ENCODE peak calls at places on chromosome 22, in six cellular contexts. One of them, this sample, is unnamed.

GRCh38 chr22:49717322-49717919 is 110.3 kb downstream of the BRD1 start:
- DNase-seq in GM12865: no peak
- DNase-seq in upper lobe of right lung: no peak
- DNase-seq in BJ: no peak
- DNase-seq in BE2C: no peak
- DNase-seq in uterus: no peak
- DNase-seq in this sample: no peak

GRCh38 chr22:31635638-31636306 is 26.2 kb downstream of the PISD start:
- DNase-seq in GM12865: peak; percentile 1
- DNase-seq in upper lobe of right lung: peak; percentile 74
- DNase-seq in BJ: no peak
- DNase-seq in BE2C: no peak
- DNase-seq in uterus: no peak
- DNase-seq in this sample: no peak

GRCh38 chr22:32615874-32616564 is 141.4 kb downstream of the FBXO7 start:
- DNase-seq in GM12865: no peak
- DNase-seq in upper lobe of right lung: no peak
- DNase-seq in BJ: no peak
- DNase-seq in BE2C: no peak
- DNase-seq in uterus: no peak
- DNase-seq in this sample: no peak

GRCh38 chr22:49997221-49997599 is 15.4 kb downstream of the IL17REL start:
- DNase-seq in GM12865: no peak
- DNase-seq in upper lobe of right lung: peak; percentile 71
- DNase-seq in BJ: no peak
- DNase-seq in BE2C: peak; percentile 7
- DNase-seq in uterus: no peak
- DNase-seq in this sample: no peak

GRCh38 chr22:31650391-31650790 is 11.6 kb downstream of the PISD start:
- DNase-seq in GM12865: peak; percentile 61
- DNase-seq in upper lobe of right lung: no peak
- DNase-seq in BJ: peak; percentile 61
- DNase-seq in BE2C: no peak
- DNase-seq in uterus: no peak
- DNase-seq in this sample: no peak

GRCh38 chr22:42716649-42717127 is 4.0 kb downstream of the A4GALT start:
- DNase-seq in GM12865: peak; percentile 83
- DNase-seq in upper lobe of right lung: no peak
- DNase-seq in BJ: no peak
- DNase-seq in BE2C: no peak
- DNase-seq in uterus: no peak
- DNase-seq in this sample: no peak

GRCh38 chr22:32079110-32080089 is 36.3 kb downstream of the SLC5A1 start:
- DNase-seq in GM12865: no peak
- DNase-seq in upper lobe of right lung: no peak
- DNase-seq in BJ: peak; percentile 10
- DNase-seq in BE2C: no peak
- DNase-seq in uterus: no peak
- DNase-seq in this sample: no peak

GRCh38 chr22:26416670-26417270 is 12.3 kb upstream of the ASPHD2 start:
- DNase-seq in GM12865: no peak
- DNase-seq in upper lobe of right lung: no peak
- DNase-seq in BJ: peak; percentile 48
- DNase-seq in BE2C: no peak
- DNase-seq in uterus: no peak
- DNase-seq in this sample: no peak

GRCh38 chr22:37033605-37034430 is 14.3 kb downstream of the MPST start:
- DNase-seq in GM12865: no peak
- DNase-seq in upper lobe of right lung: no peak
- DNase-seq in BJ: no peak
- DNase-seq in BE2C: no peak
- DNase-seq in uterus: no peak
- DNase-seq in this sample: no peak

GRCh38 chr22:32579533-32580220 is 105.1 kb downstream of the FBXO7 start:
- DNase-seq in GM12865: no peak
- DNase-seq in upper lobe of right lung: no peak
- DNase-seq in BJ: no peak
- DNase-seq in BE2C: no peak
- DNase-seq in uterus: no peak
- DNase-seq in this sample: no peak

GRCh38 chr22:37259540-37260029 is 15.5 kb upstream of the RAC2 start:
- DNase-seq in GM12865: no peak
- DNase-seq in upper lobe of right lung: peak; percentile 52
- DNase-seq in BJ: no peak
- DNase-seq in BE2C: peak; percentile 38
- DNase-seq in uterus: no peak
- DNase-seq in this sample: peak; percentile 35

GRCh38 chr22:42644422-42645340 is 4.3 kb upstream of the ATP5MGL start:
- DNase-seq in GM12865: no peak
- DNase-seq in upper lobe of right lung: peak; percentile 76
- DNase-seq in BJ: no peak
- DNase-seq in BE2C: no peak
- DNase-seq in uterus: no peak
- DNase-seq in this sample: no peak

GRCh38 chr22:49404576-49405199 is 423.0 kb downstream of the BRD1 start:
- DNase-seq in GM12865: no peak
- DNase-seq in upper lobe of right lung: no peak
- DNase-seq in BJ: no peak
- DNase-seq in BE2C: no peak
- DNase-seq in uterus: no peak
- DNase-seq in this sample: no peak

GRCh38 chr22:50072714-50073538 is 12.3 kb downstream of the MLC1 start:
- DNase-seq in GM12865: no peak
- DNase-seq in upper lobe of right lung: peak; percentile 30
- DNase-seq in BJ: no peak
- DNase-seq in BE2C: no peak
- DNase-seq in uterus: no peak
- DNase-seq in this sample: no peak

GRCh38 chr22:34111210-34111824 is 191.0 kb upstream of the LARGE1 start:
- DNase-seq in GM12865: peak; percentile 57
- DNase-seq in upper lobe of right lung: no peak
- DNase-seq in BJ: no peak
- DNase-seq in BE2C: no peak
- DNase-seq in uterus: peak; percentile 18
- DNase-seq in this sample: peak; percentile 25
- TF ChIP-seq CTCF in GM12865: peak; percentile 87
- TF ChIP-seq CTCF in upper lobe of right lung: peak; percentile 80
- TF ChIP-seq CTCF in BJ: peak; percentile 46
- TF ChIP-seq CTCF in BE2C: peak; percentile 64
- TF ChIP-seq CTCF in uterus: peak; percentile 58
- TF ChIP-seq CTCF in this sample: peak; percentile 81

GRCh38 chr22:46061431-46062231 is 84.7 kb upstream of the WNT7B start:
- DNase-seq in GM12865: no peak
- DNase-seq in upper lobe of right lung: peak; percentile 62
- DNase-seq in BJ: no peak
- DNase-seq in BE2C: no peak
- DNase-seq in uterus: peak; percentile 14
- DNase-seq in this sample: no peak
- TF ChIP-seq CTCF in GM12865: no peak
- TF ChIP-seq CTCF in upper lobe of right lung: no peak
- TF ChIP-seq CTCF in BJ: no peak
- TF ChIP-seq CTCF in BE2C: no peak
- TF ChIP-seq CTCF in uterus: no peak
- TF ChIP-seq CTCF in this sample: no peak

GRCh38 chr22:45253039-45253641 is 12.4 kb upstream of the KIAA0930 start:
- DNase-seq in GM12865: no peak
- DNase-seq in upper lobe of right lung: no peak
- DNase-seq in BJ: no peak
- DNase-seq in BE2C: no peak
- DNase-seq in uterus: no peak
- DNase-seq in this sample: no peak

GRCh38 chr22:45254789-45255261 is 14.1 kb upstream of the KIAA0930 start:
- DNase-seq in GM12865: peak; percentile 79
- DNase-seq in upper lobe of right lung: no peak
- DNase-seq in BJ: no peak
- DNase-seq in BE2C: no peak
- DNase-seq in uterus: no peak
- DNase-seq in this sample: no peak

GRCh38 chr22:45248832-45249561 is 8.3 kb upstream of the KIAA0930 start:
- DNase-seq in GM12865: peak; percentile 87
- DNase-seq in upper lobe of right lung: no peak
- DNase-seq in BJ: no peak
- DNase-seq in BE2C: no peak
- DNase-seq in uterus: no peak
- DNase-seq in this sample: no peak

GRCh38 chr22:45254388-45254787 is 13.7 kb upstream of the KIAA0930 start:
- DNase-seq in GM12865: peak; percentile 55
- DNase-seq in upper lobe of right lung: no peak
- DNase-seq in BJ: no peak
- DNase-seq in BE2C: no peak
- DNase-seq in uterus: no peak
- DNase-seq in this sample: no peak

GRCh38 chr22:45251828-45252227 is 11.1 kb upstream of the KIAA0930 start:
- DNase-seq in GM12865: no peak
- DNase-seq in upper lobe of right lung: no peak
- DNase-seq in BJ: no peak
- DNase-seq in BE2C: no peak
- DNase-seq in uterus: no peak
- DNase-seq in this sample: no peak
- TF ChIP-seq CTCF in GM12865: no peak
- TF ChIP-seq CTCF in upper lobe of right lung: no peak
- TF ChIP-seq CTCF in BJ: no peak
- TF ChIP-seq CTCF in BE2C: no peak
- TF ChIP-seq CTCF in uterus: no peak
- TF ChIP-seq CTCF in this sample: no peak

GRCh38 chr22:44668886-44669724 is 32.9 kb upstream of the PRR5 start:
- DNase-seq in GM12865: no peak
- DNase-seq in upper lobe of right lung: no peak
- DNase-seq in BJ: no peak
- DNase-seq in BE2C: peak; percentile 42
- DNase-seq in uterus: no peak
- DNase-seq in this sample: no peak

GRCh38 chr22:44667276-44667675 is 34.7 kb upstream of the PRR5 start:
- DNase-seq in GM12865: no peak
- DNase-seq in upper lobe of right lung: no peak
- DNase-seq in BJ: no peak
- DNase-seq in BE2C: no peak
- DNase-seq in uterus: no peak
- DNase-seq in this sample: no peak

GRCh38 chr22:44669725-44670027 is 32.3 kb upstream of the PRR5 start:
- DNase-seq in GM12865: no peak
- DNase-seq in upper lobe of right lung: no peak
- DNase-seq in BJ: no peak
- DNase-seq in BE2C: no peak
- DNase-seq in uterus: no peak
- DNase-seq in this sample: no peak

GRCh38 chr22:44667829-44668189 is 34.2 kb upstream of the PRR5 start:
- DNase-seq in GM12865: no peak
- DNase-seq in upper lobe of right lung: no peak
- DNase-seq in BJ: no peak
- DNase-seq in BE2C: no peak
- DNase-seq in uterus: no peak
- DNase-seq in this sample: no peak

GRCh38 chr22:44668190-44668885 is 33.7 kb upstream of the PRR5 start:
- DNase-seq in GM12865: no peak
- DNase-seq in upper lobe of right lung: no peak
- DNase-seq in BJ: no peak
- DNase-seq in BE2C: peak; percentile 48
- DNase-seq in uterus: no peak
- DNase-seq in this sample: no peak
- TF ChIP-seq CTCF in GM12865: no peak
- TF ChIP-seq CTCF in upper lobe of right lung: no peak
- TF ChIP-seq CTCF in BJ: no peak
- TF ChIP-seq CTCF in BE2C: no peak
- TF ChIP-seq CTCF in uterus: no peak
- TF ChIP-seq CTCF in this sample: peak; percentile 11

GRCh38 chr22:47158457-47158856 is 396.0 kb downstream of the TBC1D22A start:
- DNase-seq in GM12865: no peak
- DNase-seq in upper lobe of right lung: no peak
- DNase-seq in BJ: no peak
- DNase-seq in BE2C: no peak
- DNase-seq in uterus: no peak
- DNase-seq in this sample: no peak
- TF ChIP-seq CTCF in GM12865: no peak
- TF ChIP-seq CTCF in upper lobe of right lung: no peak
- TF ChIP-seq CTCF in BJ: no peak
- TF ChIP-seq CTCF in BE2C: no peak
- TF ChIP-seq CTCF in uterus: no peak
- TF ChIP-seq CTCF in this sample: no peak

GRCh38 chr22:29729161-29729560 is 9.4 kb downstream of the CABP7 start:
- DNase-seq in GM12865: no peak
- DNase-seq in upper lobe of right lung: no peak
- DNase-seq in BJ: no peak
- DNase-seq in BE2C: no peak
- DNase-seq in uterus: no peak
- DNase-seq in this sample: no peak

GRCh38 chr22:29726104-29726503 is 6.3 kb downstream of the CABP7 start:
- DNase-seq in GM12865: no peak
- DNase-seq in upper lobe of right lung: no peak
- DNase-seq in BJ: no peak
- DNase-seq in BE2C: no peak
- DNase-seq in uterus: no peak
- DNase-seq in this sample: no peak

GRCh38 chr22:29726512-29727247 is 6.9 kb downstream of the CABP7 start:
- DNase-seq in GM12865: no peak
- DNase-seq in upper lobe of right lung: no peak
- DNase-seq in BJ: no peak
- DNase-seq in BE2C: no peak
- DNase-seq in uterus: no peak
- DNase-seq in this sample: no peak

GRCh38 chr22:29724843-29725242 is 5.0 kb downstream of the CABP7 start:
- DNase-seq in GM12865: no peak
- DNase-seq in upper lobe of right lung: no peak
- DNase-seq in BJ: no peak
- DNase-seq in BE2C: no peak
- DNase-seq in uterus: no peak
- DNase-seq in this sample: no peak

GRCh38 chr22:29727248-29727551 is 7.4 kb downstream of the CABP7 start:
- DNase-seq in GM12865: peak; percentile 20
- DNase-seq in upper lobe of right lung: peak; percentile 71
- DNase-seq in BJ: no peak
- DNase-seq in BE2C: peak; percentile 81
- DNase-seq in uterus: peak; percentile 49
- DNase-seq in this sample: peak; percentile 51
- TF ChIP-seq CTCF in GM12865: peak; percentile 50
- TF ChIP-seq CTCF in upper lobe of right lung: peak; percentile 35
- TF ChIP-seq CTCF in BJ: peak; percentile 55
- TF ChIP-seq CTCF in BE2C: peak; percentile 55
- TF ChIP-seq CTCF in uterus: peak; percentile 7
- TF ChIP-seq CTCF in this sample: peak; percentile 59

GRCh38 chr22:39215430-39216142 is 29.2 kb downstream of the PDGFB start:
- DNase-seq in GM12865: peak; percentile 48
- DNase-seq in upper lobe of right lung: peak; percentile 49
- DNase-seq in BJ: no peak
- DNase-seq in BE2C: no peak
- DNase-seq in uterus: no peak
- DNase-seq in this sample: no peak
- TF ChIP-seq CTCF in GM12865: peak; percentile 47
- TF ChIP-seq CTCF in upper lobe of right lung: peak; percentile 35
- TF ChIP-seq CTCF in BJ: peak; percentile 23
- TF ChIP-seq CTCF in BE2C: peak; percentile 63
- TF ChIP-seq CTCF in uterus: peak; percentile 25
- TF ChIP-seq CTCF in this sample: peak; percentile 47